ENCODE peak calls at places on chromosomes 5 and 9, in four cellular contexts. W is GM12878, K is GM12891, D is HepG2. O is an unnamed sample.

GRCh38 chr9:469672-470040 is 255.0 kb downstream of the DOCK8 start:
- DNase-seq in W (no peak), K (peak), D (no peak), O (peak)

GRCh38 chr5:67908145-67908765 is 307.3 kb upstream of the PIK3R1 start:
- DNase-seq in W (no peak), K (no peak), D (no peak), O (no peak)

GRCh38 chr9:14441976-14442651 is 128.2 kb upstream of the NFIB start:
- DNase-seq in W (no peak), K (no peak), D (peak), O (no peak)

GRCh38 chr9:13151489-13151888 is 128.0 kb downstream of the MPDZ start:
- DNase-seq in W (no peak), K (no peak), D (no peak), O (no peak)

GRCh38 chr9:130745829-130746228 is 52.2 kb downstream of the EXOSC2 start:
- DNase-seq in W (no peak), K (no peak), D (no peak), O (no peak)

GRCh38 chr5:62283856-62284255 is 22.1 kb upstream of the KIF2A start:
- DNase-seq in W (no peak), K (no peak), D (no peak), O (no peak)

GRCh38 chr9:135116371-135116770 is 28.9 kb downstream of the OLFM1 start:
- DNase-seq in W (no peak), K (no peak), D (no peak), O (no peak)

GRCh38 chr9:79559501-79560181 is 12.1 kb upstream of the TLE4 start:
- DNase-seq in W (no peak), K (no peak), D (no peak), O (no peak)

GRCh38 chr9:136527721-136528710 is 17.8 kb downstream of the NOTCH1 start:
- DNase-seq in W (no peak), K (no peak), D (no peak), O (peak)

GRCh38 chr5:150057511-150057910 is 28.8 kb downstream of the CSF1R start:
- DNase-seq in W (no peak), K (no peak), D (no peak), O (no peak)

GRCh38 chr5:39006650-39007049 is 67.5 kb downstream of the RICTOR start:
- DNase-seq in W (no peak), K (no peak), D (no peak), O (no peak)

GRCh38 chr9:81565609-81566008 is 123.7 kb downstream of the TLE1 start:
- DNase-seq in W (no peak), K (no peak), D (no peak), O (no peak)

GRCh38 chr9:128456613-128457061 is 831 bp downstream of the ODF2 start:
- DNase-seq in W (no peak), K (peak), D (peak), O (peak)

GRCh38 chr5:123450641-123451421 is 27.6 kb upstream of the CEP120 start:
- DNase-seq in W (no peak), K (no peak), D (no peak), O (no peak)

GRCh38 chr9:76638001-76638400 is 126.2 kb upstream of the PCA3 start:
- DNase-seq in W (no peak), K (no peak), D (no peak), O (no peak)

GRCh38 chr9:127415657-127416056 is 8.5 kb upstream of the ZNF79 start:
- DNase-seq in W (no peak), K (no peak), D (no peak), O (no peak)

GRCh38 chr9:132670359-132670815 is at the start of gene GTF3C4:
- DNase-seq in W (no peak), K (peak), D (no peak), O (peak)

GRCh38 chr5:140575309-140575708 is 10.7 kb downstream of the SLC35A4 start:
- DNase-seq in W (no peak), K (no peak), D (peak), O (no peak)

GRCh38 chr9:7146582-7146981 is 388.8 kb downstream of the KDM4C start:
- DNase-seq in W (no peak), K (no peak), D (no peak), O (no peak)

GRCh38 chr5:128196791-128197190 is 113.2 kb downstream of the SLC12A2 start:
- DNase-seq in W (no peak), K (no peak), D (no peak), O (no peak)

GRCh38 chr5:168301593-168302388 is 10.3 kb downstream of the WWC1 start:
- DNase-seq in W (no peak), K (no peak), D (no peak), O (no peak)
- TF ChIP-seq POLR2A in W (no peak), K (no peak), D (no peak), O (no peak)

GRCh38 chr9:111399211-111399739 is 69.3 kb upstream of the OR2K2 start:
- DNase-seq in W (no peak), K (no peak), D (no peak), O (no peak)

GRCh38 chr9:111393971-111394370 is 63.9 kb upstream of the OR2K2 start:
- DNase-seq in W (no peak), K (no peak), D (no peak), O (no peak)

GRCh38 chr9:111405701-111406100 is 75.7 kb upstream of the OR2K2 start:
- DNase-seq in W (no peak), K (no peak), D (no peak), O (no peak)

GRCh38 chr9:111400564-111400898 is 70.5 kb upstream of the OR2K2 start:
- DNase-seq in W (no peak), K (no peak), D (no peak), O (no peak)

DNA sequence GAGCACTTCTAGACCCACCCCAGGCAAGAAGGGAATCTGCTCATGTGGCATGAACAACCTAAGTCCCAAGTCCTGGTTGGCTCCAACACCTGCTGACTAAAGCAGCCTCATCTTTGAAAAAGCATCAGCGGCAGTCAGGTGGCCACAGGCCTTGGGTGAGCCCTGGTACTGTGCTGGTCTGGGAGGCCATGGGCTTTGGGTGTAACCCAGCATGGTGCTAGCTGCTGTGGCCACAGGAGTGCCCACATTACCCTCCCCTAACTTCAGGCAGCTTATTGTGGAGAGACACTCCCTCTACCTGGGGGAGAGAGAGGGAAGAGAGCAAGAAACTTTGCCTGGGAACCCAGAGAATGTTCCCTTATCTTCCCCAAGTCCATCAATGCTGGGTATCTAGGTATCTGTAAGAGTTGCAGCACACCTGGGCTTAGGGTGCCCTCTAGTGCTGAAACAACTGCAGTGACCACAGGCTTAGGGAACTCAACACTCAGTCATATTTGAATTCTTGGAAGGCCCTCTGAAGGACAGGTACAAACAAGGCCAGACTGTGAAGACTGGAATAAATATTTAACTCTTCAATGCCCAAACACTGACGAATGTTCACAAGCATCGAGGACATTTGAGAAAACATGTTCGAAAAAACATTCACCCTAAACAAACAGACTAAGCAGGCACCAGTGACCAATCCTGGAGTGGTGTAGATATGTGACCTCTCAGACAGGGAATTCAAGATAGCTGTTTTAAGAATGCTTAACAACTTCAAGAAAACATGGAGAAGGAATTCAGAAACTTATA is 69.9 kb upstream of the OR2K2 start:
- DNase-seq in W (no peak), K (no peak), D (peak), O (no peak)
- TF ChIP-seq TAF1 in W (no peak), K (no peak), D (no peak), O (no peak)

GRCh38 chr5:956941-957729 is 51.5 kb upstream of the NKD2 start:
- DNase-seq in W (no peak), K (no peak), D (peak), O (peak)
- TF ChIP-seq POLR2AphosphoS5 in W (no peak), K (no peak), D (no peak), O (no peak)

GRCh38 chr5:83076742-83077661 is at the start of the genes TMEM167A and XRCC4:
- DNase-seq in W (peak), K (peak), D (peak), O (peak)
- TF ChIP-seq POLR2A in W (peak), K (peak), D (peak), O (peak)

O was measured in GM12892.